ENCODE peak calls at places on chromosomes 3 and 15, in five cellular contexts. Q is lower lobe of right lung, R is heart right ventricle, U is Panc1, E is K562. D is an unnamed sample.

GRCh38 chr3:143358793-143359491 is 239.4 kb downstream of the CHST2 start:
- DNase-seq in Q (no peak), R (no peak), U (no peak), E (no peak), D (no peak)

GRCh38 chr15:31280037-31280830 is 46.4 kb upstream of the KLF13 start:
- DNase-seq in Q (no peak), R (peak; percentile 11), U (no peak), E (no peak), D (no peak)

GRCh38 chr15:98428253-98428989 is 219.9 kb upstream of the IGF1R start:
- DNase-seq in Q (peak; percentile 78), R (peak; percentile 42), U (no peak), E (peak; percentile 76), D (no peak)

GRCh38 chr3:100590114-100590839 is 19.1 kb upstream of the ADGRG7 start:
- DNase-seq in Q (no peak), R (peak; percentile 58), U (peak; percentile 70), E (peak; percentile 51), D (peak; percentile 76)

GRCh38 chr3:170002829-170003228 is 35.0 kb upstream of the GPR160 start:
- DNase-seq in Q (no peak), R (no peak), U (no peak), E (no peak), D (no peak)

GRCh38 chr3:79199966-79200365 is 567.8 kb downstream of the ROBO1 start:
- DNase-seq in Q (no peak), R (no peak), U (no peak), E (no peak), D (no peak)

GRCh38 chr3:47850062-47850802 is 47.3 kb downstream of the DHX30 start:
- DNase-seq in Q (no peak), R (no peak), U (no peak), E (no peak), D (no peak)

GRCh38 chr3:189593581-189593980 is 37.6 kb upstream of the TP63 start:
- DNase-seq in Q (no peak), R (no peak), U (no peak), E (no peak), D (no peak)

GRCh38 chr15:64895285-64896065 is 16.2 kb upstream of the ANKDD1A start:
- DNase-seq in Q (peak; percentile 55), R (peak; percentile 52), U (no peak), E (no peak), D (peak; percentile 47)

GRCh38 chr15:51621917-51622268 is 678 bp downstream of the DMXL2 start:
- DNase-seq in Q (peak; percentile 68), R (peak; percentile 34), U (no peak), E (no peak), D (peak; percentile 56)

GRCh38 chr3:136042608-136043221 is 77.2 kb downstream of the PPP2R3A start:
- DNase-seq in Q (no peak), R (no peak), U (peak; percentile 15), E (peak; percentile 28), D (no peak)

GRCh38 chr15:65631503-65631902 is 9.8 kb downstream of the SLC24A1 start:
- DNase-seq in Q (no peak), R (no peak), U (no peak), E (no peak), D (no peak)

GRCh38 chr3:170487091-170487490 is 68.4 kb downstream of the CLDN11 start:
- DNase-seq in Q (no peak), R (no peak), U (no peak), E (no peak), D (no peak)

GRCh38 chr3:48423883-48424695 is 5.8 kb downstream of the PLXNB1 start:
- DNase-seq in Q (no peak), R (no peak), U (no peak), E (no peak), D (no peak)

GRCh38 chr3:170178631-170179030 is 2.9 kb downstream of the PHC3 start:
- DNase-seq in Q (no peak), R (no peak), U (no peak), E (no peak), D (peak; percentile 43)

GRCh38 chr3:64143399-64144130 is 81.7 kb downstream of the PRICKLE2 start:
- DNase-seq in Q (no peak), R (no peak), U (no peak), E (no peak), D (no peak)

GRCh38 chr15:60729850-60730458 is 251.0 kb upstream of the ICE2 start:
- DNase-seq in Q (no peak), R (no peak), U (no peak), E (no peak), D (no peak)

GRCh38 chr15:77020348-77021087 is 25.6 kb downstream of the PSTPIP1 start:
- DNase-seq in Q (no peak), R (no peak), U (no peak), E (no peak), D (no peak)

GRCh38 chr3:5188419-5189405 is 1.2 kb downstream of the EDEM1 start:
- DNase-seq in Q (peak; percentile 75), R (peak; percentile 19), U (no peak), E (peak; percentile 68), D (peak; percentile 60)

GRCh38 chr3:56818156-56818985 is 16.6 kb upstream of the ARHGEF3 start:
- DNase-seq in Q (no peak), R (no peak), U (no peak), E (no peak), D (no peak)

DNA sequence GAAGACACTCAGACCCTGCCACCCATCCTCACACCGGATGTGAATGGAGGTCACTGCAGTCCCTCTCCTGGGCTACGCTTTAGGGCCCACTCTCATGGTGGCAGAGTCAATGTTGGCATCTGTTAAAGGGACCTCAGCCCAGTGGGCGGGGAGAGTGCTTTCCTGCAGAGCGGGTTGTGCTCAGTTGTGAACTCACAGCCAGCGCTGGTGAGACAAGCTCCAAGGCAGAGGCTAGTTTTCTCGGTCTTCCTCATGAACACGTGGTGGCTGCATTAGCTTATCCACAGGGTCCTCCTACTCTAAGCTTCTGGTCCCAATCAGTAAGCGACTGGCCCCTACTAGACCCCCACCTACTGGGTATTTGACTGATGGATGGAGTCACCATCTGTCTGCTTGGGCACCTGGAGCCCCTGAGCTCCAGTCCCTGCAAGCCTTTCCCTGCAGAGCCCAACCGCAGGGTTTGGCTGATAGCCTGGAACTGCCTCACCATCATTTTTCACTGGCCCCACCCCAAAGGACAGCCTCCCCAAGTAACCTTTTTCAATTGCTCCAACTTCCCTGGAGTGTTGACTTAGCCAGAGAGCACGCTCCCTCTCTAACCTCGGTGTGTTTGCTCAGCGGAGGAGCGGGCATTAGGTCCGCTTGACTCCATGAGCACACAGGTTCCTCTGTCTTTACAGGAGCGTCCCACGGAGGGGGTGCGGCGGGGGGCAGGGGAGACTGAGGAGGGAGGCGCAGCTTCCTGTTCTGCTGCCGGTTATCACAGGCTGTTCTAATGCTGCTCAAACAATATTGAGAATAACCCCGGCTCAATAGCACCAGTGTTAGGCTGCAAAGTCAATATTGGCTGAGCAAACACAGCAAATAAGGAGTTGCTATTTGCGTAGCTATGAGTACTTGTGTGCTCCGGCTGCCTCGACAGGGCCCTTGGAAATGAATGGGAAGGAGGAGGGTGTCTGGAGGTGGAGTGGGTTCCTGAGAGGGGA is 141.7 kb downstream of the RPLP1 start:
- DNase-seq in Q (peak; percentile 93), R (peak; percentile 49), U (no peak), E (no peak), D (peak; percentile 92)
- H3K4me1 ChIP-seq in Q (peaks cover 52% of the 10 kb centered on the region), R (peaks cover 29% of the 10 kb centered on the region), U (peaks cover 41% of the 10 kb centered on the region), E (no peaks in the 10 kb centered on the region), D (peaks cover 35% of the 10 kb centered on the region)

GRCh38 chr15:101372149-101372577 is 77.1 kb upstream of the SNRPA1 start:
- DNase-seq in Q (no peak), R (no peak), U (no peak), E (no peak), D (no peak)

GRCh38 chr15:101371519-101371918 is 76.5 kb upstream of the SNRPA1 start:
- DNase-seq in Q (no peak), R (no peak), U (no peak), E (no peak), D (no peak)

GRCh38 chr15:101374326-101374725 is 79.3 kb upstream of the SNRPA1 start:
- DNase-seq in Q (no peak), R (no peak), U (no peak), E (no peak), D (no peak)

GRCh38 chr15:101372960-101373525 is 78.0 kb upstream of the SNRPA1 start:
- DNase-seq in Q (no peak), R (no peak), U (no peak), E (no peak), D (no peak)

GRCh38 chr15:101373580-101373979 is 78.5 kb upstream of the SNRPA1 start:
- DNase-seq in Q (no peak), R (no peak), U (no peak), E (no peak), D (no peak)
- H3K4me3 ChIP-seq in Q (no peak overlapping the region), R (no peak overlapping the region), U (no peak overlapping the region), E (no peak overlapping the region), D (no peak overlapping the region)

GRCh38 chr15:25690673-25691543 is 172.2 kb downstream of the ATP10A start:
- DNase-seq in Q (no peak), R (no peak), U (no peak), E (no peak), D (no peak)

GRCh38 chr15:25693321-25694237 is 169.5 kb downstream of the ATP10A start:
- DNase-seq in Q (no peak), R (no peak), U (no peak), E (peak; percentile 42), D (peak; percentile 39)

GRCh38 chr15:25689592-25689991 is 173.5 kb downstream of the ATP10A start:
- DNase-seq in Q (no peak), R (no peak), U (no peak), E (no peak), D (no peak)

GRCh38 chr15:25694238-25694584 is 168.9 kb downstream of the ATP10A start:
- DNase-seq in Q (no peak), R (no peak), U (no peak), E (no peak), D (no peak)

DNA sequence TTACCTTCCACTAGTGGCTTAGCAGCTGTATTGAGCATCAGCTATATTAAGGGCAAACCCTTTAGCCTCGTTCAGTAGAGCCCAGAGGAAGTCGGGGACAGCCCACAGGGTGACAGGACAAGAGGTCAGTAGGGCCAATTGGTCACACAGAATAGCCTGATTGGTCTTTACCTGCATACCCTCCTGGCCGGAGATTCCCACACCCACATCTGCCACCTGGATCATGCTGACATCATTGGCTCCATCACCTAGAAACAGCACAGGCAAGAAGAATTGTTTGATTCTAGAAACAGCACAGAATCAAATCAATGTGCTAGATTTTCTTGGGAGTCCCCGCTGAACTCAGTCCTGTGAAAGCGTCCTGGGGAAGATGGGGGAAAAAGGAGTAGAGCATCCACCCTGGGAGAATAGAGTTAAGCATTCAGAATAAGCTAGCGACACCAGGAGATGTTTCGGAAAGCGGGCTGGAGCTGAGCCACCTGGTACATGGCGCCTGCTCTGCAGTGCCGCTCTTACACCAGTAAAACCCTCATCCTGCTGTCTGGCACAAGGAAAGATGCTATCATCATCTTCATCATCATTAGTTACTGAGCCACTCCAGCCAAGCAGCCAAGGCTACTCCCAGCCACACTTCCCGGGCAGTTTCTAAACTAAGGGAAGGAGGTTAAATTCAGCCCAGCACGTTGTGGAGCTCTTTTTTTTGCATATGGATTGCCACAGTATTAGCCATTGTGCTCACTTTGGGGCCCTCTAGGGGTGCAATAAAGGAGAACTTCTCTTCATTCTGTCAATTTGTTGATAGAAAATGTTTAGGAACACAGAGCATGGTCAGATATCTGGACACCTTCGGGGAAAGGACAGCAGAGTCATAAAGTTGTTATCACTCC is 171.3 kb downstream of the ATP10A start:
- DNase-seq in Q (no peak), R (no peak), U (no peak), E (no peak), D (no peak)
- TF ChIP-seq CTCF in Q (no peak), R (peak; percentile 35), U (no peak), E (no peak), D (no peak)

DNA sequence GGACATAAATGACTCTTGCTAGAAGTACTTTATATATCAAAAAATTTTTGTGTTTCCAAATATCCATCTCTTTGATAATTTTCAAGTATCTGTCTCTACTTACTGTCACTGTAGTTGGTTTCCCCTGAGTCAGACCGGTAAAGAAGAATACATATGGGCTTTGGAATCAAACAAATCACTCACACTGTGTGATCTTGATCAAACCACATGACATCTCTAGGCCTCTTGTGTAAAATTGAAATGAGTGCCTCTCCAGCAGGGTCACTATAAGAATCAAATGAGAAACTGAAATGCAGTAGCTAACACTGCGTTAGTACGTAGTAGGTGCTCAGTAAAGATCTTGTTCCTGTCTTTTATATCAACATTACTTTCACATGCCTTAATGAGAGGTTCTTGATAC is 314.6 kb upstream of the STT3B start:
- DNase-seq in Q (no peak), R (no peak), U (no peak), E (no peak), D (no peak)
- H3K4me1 ChIP-seq in Q (no peaks in the 10 kb centered on the region), R (no peaks in the 10 kb centered on the region), U (no peaks in the 10 kb centered on the region), E (no peaks in the 10 kb centered on the region), D (peaks cover 9% of the 10 kb centered on the region)

D was measured in mucosa of descending colon.